ENCODE peak calls at places on chromosomes 12 and 14, in ten cellular contexts. One of them, this sample, is unnamed.

GRCh38 chr12:128140551-128140950 is 126.4 kb upstream of the TMEM132C start:
- DNase-seq in NCI-H524: no peak
- DNase-seq in iPS-NIHi11: no peak
- DNase-seq in posterior vena cava: no peak
- DNase-seq in WTC11: no peak
- DNase-seq in sciatic nerve: no peak
- DNase-seq in AG08395: no peak
- DNase-seq in neural progenitor cell: no peak
- DNase-seq in left cardiac atrium: no peak
- DNase-seq in iPS DF 19.7: no peak
- DNase-seq in this sample: peak; percentile 5

GRCh38 chr12:79333144-79333543 is 357.6 kb downstream of the PAWR start:
- DNase-seq in NCI-H524: no peak
- DNase-seq in iPS-NIHi11: no peak
- DNase-seq in posterior vena cava: no peak
- DNase-seq in WTC11: no peak
- DNase-seq in sciatic nerve: no peak
- DNase-seq in AG08395: no peak
- DNase-seq in neural progenitor cell: no peak
- DNase-seq in left cardiac atrium: no peak
- DNase-seq in iPS DF 19.7: no peak
- DNase-seq in this sample: no peak

GRCh38 chr12:3097836-3098235 is 20.7 kb downstream of the TSPAN9 start:
- DNase-seq in NCI-H524: no peak
- DNase-seq in iPS-NIHi11: no peak
- DNase-seq in posterior vena cava: no peak
- DNase-seq in WTC11: no peak
- DNase-seq in sciatic nerve: no peak
- DNase-seq in AG08395: no peak
- DNase-seq in neural progenitor cell: no peak
- DNase-seq in left cardiac atrium: no peak
- DNase-seq in iPS DF 19.7: no peak
- DNase-seq in this sample: no peak

GRCh38 chr14:77139022-77139421 is 2.6 kb downstream of the ZDHHC22 start:
- DNase-seq in NCI-H524: no peak
- DNase-seq in iPS-NIHi11: no peak
- DNase-seq in posterior vena cava: peak; percentile 52
- DNase-seq in WTC11: no peak
- DNase-seq in sciatic nerve: no peak
- DNase-seq in AG08395: no peak
- DNase-seq in neural progenitor cell: no peak
- DNase-seq in left cardiac atrium: no peak
- DNase-seq in iPS DF 19.7: no peak
- DNase-seq in this sample: no peak

GRCh38 chr12:26001530-26001929 is 43.0 kb downstream of the RASSF8 start:
- DNase-seq in NCI-H524: peak; percentile 1
- DNase-seq in iPS-NIHi11: no peak
- DNase-seq in posterior vena cava: no peak
- DNase-seq in WTC11: no peak
- DNase-seq in sciatic nerve: no peak
- DNase-seq in AG08395: no peak
- DNase-seq in neural progenitor cell: no peak
- DNase-seq in left cardiac atrium: no peak
- DNase-seq in iPS DF 19.7: no peak
- DNase-seq in this sample: no peak

GRCh38 chr14:61625171-61625570 is 70.1 kb upstream of the HIF1A start:
- DNase-seq in NCI-H524: no peak
- DNase-seq in iPS-NIHi11: no peak
- DNase-seq in posterior vena cava: no peak
- DNase-seq in WTC11: no peak
- DNase-seq in sciatic nerve: no peak
- DNase-seq in AG08395: no peak
- DNase-seq in neural progenitor cell: no peak
- DNase-seq in left cardiac atrium: no peak
- DNase-seq in iPS DF 19.7: no peak
- DNase-seq in this sample: no peak

GRCh38 chr12:13980548-13981295 is 680 bp downstream of the GRIN2B start:
- DNase-seq in NCI-H524: no peak
- DNase-seq in iPS-NIHi11: peak; percentile 26
- DNase-seq in posterior vena cava: no peak
- DNase-seq in WTC11: peak; percentile 44
- DNase-seq in sciatic nerve: no peak
- DNase-seq in AG08395: no peak
- DNase-seq in neural progenitor cell: peak; percentile 64
- DNase-seq in left cardiac atrium: no peak
- DNase-seq in iPS DF 19.7: no peak
- DNase-seq in this sample: no peak

GRCh38 chr12:86254399-86255107 is 1.6 kb downstream of the MGAT4C start:
- DNase-seq in NCI-H524: no peak
- DNase-seq in iPS-NIHi11: no peak
- DNase-seq in posterior vena cava: no peak
- DNase-seq in WTC11: no peak
- DNase-seq in sciatic nerve: no peak
- DNase-seq in AG08395: no peak
- DNase-seq in neural progenitor cell: no peak
- DNase-seq in left cardiac atrium: no peak
- DNase-seq in iPS DF 19.7: no peak
- DNase-seq in this sample: no peak

GRCh38 chr14:91417134-91417982 is at the start of gene CCDC88C:
- DNase-seq in NCI-H524: peak; percentile 61
- DNase-seq in iPS-NIHi11: peak; percentile 84
- DNase-seq in posterior vena cava: peak; percentile 85
- DNase-seq in WTC11: peak; percentile 64
- DNase-seq in sciatic nerve: no peak
- DNase-seq in AG08395: no peak
- DNase-seq in neural progenitor cell: peak; percentile 93
- DNase-seq in left cardiac atrium: peak; percentile 73
- DNase-seq in iPS DF 19.7: no peak
- DNase-seq in this sample: peak; percentile 79

GRCh38 chr14:22158560-22158959 is 430.5 kb downstream of the DAD1 start:
- DNase-seq in NCI-H524: no peak
- DNase-seq in iPS-NIHi11: no peak
- DNase-seq in posterior vena cava: no peak
- DNase-seq in WTC11: no peak
- DNase-seq in sciatic nerve: no peak
- DNase-seq in AG08395: no peak
- DNase-seq in neural progenitor cell: no peak
- DNase-seq in left cardiac atrium: no peak
- DNase-seq in iPS DF 19.7: no peak
- DNase-seq in this sample: no peak

GRCh38 chr12:15196678-15197267 is 24.4 kb downstream of the RERG start:
- DNase-seq in NCI-H524: no peak
- DNase-seq in iPS-NIHi11: no peak
- DNase-seq in posterior vena cava: no peak
- DNase-seq in WTC11: no peak
- DNase-seq in sciatic nerve: no peak
- DNase-seq in AG08395: no peak
- DNase-seq in neural progenitor cell: no peak
- DNase-seq in left cardiac atrium: no peak
- DNase-seq in iPS DF 19.7: no peak
- DNase-seq in this sample: no peak

GRCh38 chr14:22791302-22791701 is 23.9 kb downstream of the SLC7A7 start:
- DNase-seq in NCI-H524: no peak
- DNase-seq in iPS-NIHi11: no peak
- DNase-seq in posterior vena cava: no peak
- DNase-seq in WTC11: no peak
- DNase-seq in sciatic nerve: no peak
- DNase-seq in AG08395: peak; percentile 73
- DNase-seq in neural progenitor cell: no peak
- DNase-seq in left cardiac atrium: no peak
- DNase-seq in iPS DF 19.7: no peak
- DNase-seq in this sample: no peak

GRCh38 chr12:14613718-14614117 is 46.0 kb upstream of the PLBD1 start:
- DNase-seq in NCI-H524: no peak
- DNase-seq in iPS-NIHi11: no peak
- DNase-seq in posterior vena cava: no peak
- DNase-seq in WTC11: no peak
- DNase-seq in sciatic nerve: no peak
- DNase-seq in AG08395: no peak
- DNase-seq in neural progenitor cell: no peak
- DNase-seq in left cardiac atrium: no peak
- DNase-seq in iPS DF 19.7: no peak
- DNase-seq in this sample: no peak

GRCh38 chr12:65879878-65880277 is 55.6 kb downstream of the HMGA2 start:
- DNase-seq in NCI-H524: no peak
- DNase-seq in iPS-NIHi11: no peak
- DNase-seq in posterior vena cava: no peak
- DNase-seq in WTC11: no peak
- DNase-seq in sciatic nerve: no peak
- DNase-seq in AG08395: peak; percentile 73
- DNase-seq in neural progenitor cell: no peak
- DNase-seq in left cardiac atrium: no peak
- DNase-seq in iPS DF 19.7: no peak
- DNase-seq in this sample: peak; percentile 68

GRCh38 chr14:106670006-106670405 is 1143.6 kb downstream of the TMEM121 start:
- DNase-seq in NCI-H524: no peak
- DNase-seq in iPS-NIHi11: no peak
- DNase-seq in posterior vena cava: no peak
- DNase-seq in WTC11: no peak
- DNase-seq in sciatic nerve: no peak
- DNase-seq in AG08395: no peak
- DNase-seq in neural progenitor cell: no peak
- DNase-seq in left cardiac atrium: no peak
- DNase-seq in iPS DF 19.7: no peak
- DNase-seq in this sample: no peak

GRCh38 chr12:115267464-115267863 is 583.5 kb upstream of the TBX3 start:
- DNase-seq in NCI-H524: no peak
- DNase-seq in iPS-NIHi11: no peak
- DNase-seq in posterior vena cava: peak; percentile 83
- DNase-seq in WTC11: no peak
- DNase-seq in sciatic nerve: no peak
- DNase-seq in AG08395: peak; percentile 41
- DNase-seq in neural progenitor cell: no peak
- DNase-seq in left cardiac atrium: peak; percentile 23
- DNase-seq in iPS DF 19.7: no peak
- DNase-seq in this sample: no peak

GRCh38 chr12:79661629-79662028 is 29.1 kb downstream of the PAWR start:
- DNase-seq in NCI-H524: no peak
- DNase-seq in iPS-NIHi11: no peak
- DNase-seq in posterior vena cava: no peak
- DNase-seq in WTC11: no peak
- DNase-seq in sciatic nerve: no peak
- DNase-seq in AG08395: no peak
- DNase-seq in neural progenitor cell: no peak
- DNase-seq in left cardiac atrium: no peak
- DNase-seq in iPS DF 19.7: no peak
- DNase-seq in this sample: no peak

GRCh38 chr14:34498684-34499412 is 36.8 kb upstream of the SPTSSA start:
- DNase-seq in NCI-H524: peak; percentile 46
- DNase-seq in iPS-NIHi11: peak; percentile 27
- DNase-seq in posterior vena cava: no peak
- DNase-seq in WTC11: no peak
- DNase-seq in sciatic nerve: no peak
- DNase-seq in AG08395: no peak
- DNase-seq in neural progenitor cell: peak; percentile 36
- DNase-seq in left cardiac atrium: no peak
- DNase-seq in iPS DF 19.7: no peak
- DNase-seq in this sample: peak; percentile 46